ENCODE peak calls at places on chromosomes 6 and 20, in four cellular contexts. B is heart left ventricle, T is GM12878, A is lower lobe of right lung. L is an unnamed sample.

GRCh38 chr6:113671440-113671839 is 185.7 kb upstream of the MARCKS start:
- ATAC-seq in B (no peak), T (no peak), A (no peak), L (no peak)

GRCh38 chr6:26215200-26216014 is 128.2 kb downstream of the HFE start:
- ATAC-seq in B (no peak), T (peak), A (no peak), L (no peak)

GRCh38 chr6:29828471-29828797 is 809 bp downstream of the HLA-G start:
- ATAC-seq in B (no peak), T (no peak), A (peak), L (no peak)

GRCh38 chr6:98498891-98499290 is 335.5 kb upstream of the POU3F2 start:
- ATAC-seq in B (no peak), T (peak), A (no peak), L (no peak)

GRCh38 chr6:169556758-169557505 is 144.9 kb downstream of the WDR27 start:
- ATAC-seq in B (no peak), T (peak), A (peak), L (no peak)

GRCh38 chr20:16864069-16864468 is 115.9 kb downstream of the OTOR start:
- ATAC-seq in B (no peak), T (peak), A (peak), L (peak)

GRCh38 chr20:7195704-7196103 is 428.2 kb downstream of the BMP2 start:
- ATAC-seq in B (peak), T (no peak), A (no peak), L (no peak)

GRCh38 chr20:24529032-24529431 is 59.6 kb downstream of the SYNDIG1 start:
- ATAC-seq in B (no peak), T (no peak), A (no peak), L (no peak)

GRCh38 chr6:68008445-68008844 is 626.6 kb upstream of the ADGRB3 start:
- ATAC-seq in B (no peak), T (peak), A (no peak), L (no peak)

GRCh38 chr6:110537208-110538123 is 61.1 kb upstream of the SLC22A16 start:
- ATAC-seq in B (peak), T (peak), A (peak), L (peak)

GRCh38 chr6:75268988-75269354 is 15.6 kb downstream of the TMEM30A start:
- ATAC-seq in B (no peak), T (peak), A (no peak), L (no peak)

GRCh38 chr20:13692802-13693736 is 54.3 kb upstream of the TASP1 start:
- ATAC-seq in B (no peak), T (no peak), A (no peak), L (no peak)

GRCh38 chr20:41287327-41287726 is 30.2 kb downstream of the ZHX3 start:
- ATAC-seq in B (no peak), T (no peak), A (no peak), L (peak)

GRCh38 chr20:22795897-22796296 is 211.5 kb upstream of the FOXA2 start:
- ATAC-seq in B (peak), T (no peak), A (no peak), L (peak)

GRCh38 chr6:108643184-108643583 is 82.5 kb downstream of the FOXO3 start:
- ATAC-seq in B (no peak), T (no peak), A (peak), L (no peak)

GRCh38 chr6:107728564-107728897 is 95.6 kb downstream of the SCML4 start:
- ATAC-seq in B (no peak), T (no peak), A (no peak), L (no peak)

GRCh38 chr20:3839328-3839727 is 7.3 kb upstream of the MAVS start:
- ATAC-seq in B (peak), T (no peak), A (peak), L (no peak)

GRCh38 chr20:41443667-41444066 is 77.0 kb upstream of the EMILIN3 start:
- ATAC-seq in B (no peak), T (peak), A (no peak), L (no peak)

GRCh38 chr6:161186173-161186769 is 87.6 kb downstream of the AGPAT4 start:
- ATAC-seq in B (peak), T (no peak), A (peak), L (peak)

GRCh38 chr6:141688916-141689315 is 443.8 kb upstream of the GJE1 start:
- ATAC-seq in B (no peak), T (peak), A (no peak), L (no peak)

GRCh38 chr6:80540700-80541099 is 434.2 kb downstream of the BCKDHB start:
- ATAC-seq in B (no peak), T (no peak), A (no peak), L (no peak)

GRCh38 chr20:41004561-41005360 is 23.9 kb upstream of the TOP1 start:
- ATAC-seq in B (peak), T (no peak), A (no peak), L (no peak)

GRCh38 chr6:148780918-148781436 is 34.1 kb downstream of the UST start:
- ATAC-seq in B (no peak), T (peak), A (no peak), L (no peak)

GRCh38 chr20:60677819-60678218 is 574.2 kb upstream of the CDH4 start:
- ATAC-seq in B (no peak), T (no peak), A (no peak), L (no peak)

GRCh38 chr20:59385461-59385860 is 85.0 kb downstream of the EDN3 start:
- ATAC-seq in B (no peak), T (no peak), A (no peak), L (no peak)

GRCh38 chr6:44041461-44042260 is 85.6 kb downstream of the MRPL14 start:
- ATAC-seq in B (no peak), T (no peak), A (no peak), L (peak)

GRCh38 chr20:22568872-22569344 is 15.5 kb downstream of the FOXA2 start:
- ATAC-seq in B (no peak), T (no peak), A (peak), L (no peak)

GRCh38 chr6:34705241-34705640 is 8.7 kb upstream of the ILRUN start:
- ATAC-seq in B (no peak), T (no peak), A (no peak), L (no peak)

GRCh38 chr6:43361269-43361668 is 8.2 kb downstream of the ZNF318 start:
- ATAC-seq in B (no peak), T (peak), A (no peak), L (no peak)

GRCh38 chr6:96450082-96450759 is 71.4 kb upstream of the UFL1 start:
- ATAC-seq in B (peak), T (no peak), A (peak), L (no peak)

GRCh38 chr6:5606546-5606945 is 345.2 kb downstream of the FARS2 start:
- ATAC-seq in B (no peak), T (no peak), A (no peak), L (no peak)

GRCh38 chr6:139520321-139520768 is 145.9 kb upstream of the CITED2 start:
- ATAC-seq in B (no peak), T (no peak), A (no peak), L (no peak)

GRCh38 chr20:56631318-56631989 is 2.3 kb downstream of the TFAP2C start:
- ATAC-seq in B (no peak), T (no peak), A (no peak), L (no peak)

GRCh38 chr20:56631990-56632327 is 2.9 kb downstream of the TFAP2C start:
- ATAC-seq in B (no peak), T (no peak), A (no peak), L (no peak)

GRCh38 chr20:56629464-56630085 is 469 bp downstream of the TFAP2C start:
- ATAC-seq in B (peak), T (no peak), A (no peak), L (no peak)

GRCh38 chr20:56630086-56630493 is 984 bp downstream of the TFAP2C start:
- ATAC-seq in B (no peak), T (peak), A (peak), L (peak)

GRCh38 chr20:56630506-56631317 is 1.6 kb downstream of the TFAP2C start:
- ATAC-seq in B (no peak), T (no peak), A (peak), L (no peak)
- H3K4me3 ChIP-seq in B (peak), T (no peak), A (peak), L (peak)

DNA sequence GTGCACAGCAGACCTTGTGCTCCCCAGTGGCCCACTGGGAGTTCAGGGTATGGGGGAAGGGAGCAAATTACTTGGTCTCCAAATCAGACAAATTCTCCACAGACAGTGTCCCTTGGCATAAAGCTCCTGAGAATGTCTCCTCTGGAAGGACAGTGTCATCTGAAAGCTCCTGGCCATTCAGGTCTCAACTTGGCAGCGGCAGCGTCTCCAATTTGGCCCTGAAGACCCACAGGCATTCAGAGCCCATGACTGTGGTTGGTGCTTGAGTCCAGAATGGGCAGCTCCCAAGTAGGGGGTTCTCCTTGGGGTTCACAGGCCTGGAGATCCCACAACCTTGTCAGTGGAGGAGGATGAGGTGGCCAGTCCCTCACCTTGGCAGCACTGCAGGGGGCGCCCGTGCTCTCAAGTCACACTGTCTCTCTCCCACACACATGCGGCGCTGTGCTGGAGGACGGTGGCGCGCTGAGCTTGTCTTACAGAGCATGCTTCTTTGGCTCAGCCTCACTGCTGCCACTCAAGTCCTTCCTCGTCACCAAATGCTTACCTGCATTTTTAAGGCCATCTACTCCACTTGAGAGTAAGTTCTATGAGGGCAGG is 20.7 kb downstream of the DYNLRB1 start:
- ATAC-seq in B (peak), T (peak), A (peak), L (no peak)
- TF ChIP-seq CTCF in B (peak), T (peak), A (peak), L (peak)

DNA sequence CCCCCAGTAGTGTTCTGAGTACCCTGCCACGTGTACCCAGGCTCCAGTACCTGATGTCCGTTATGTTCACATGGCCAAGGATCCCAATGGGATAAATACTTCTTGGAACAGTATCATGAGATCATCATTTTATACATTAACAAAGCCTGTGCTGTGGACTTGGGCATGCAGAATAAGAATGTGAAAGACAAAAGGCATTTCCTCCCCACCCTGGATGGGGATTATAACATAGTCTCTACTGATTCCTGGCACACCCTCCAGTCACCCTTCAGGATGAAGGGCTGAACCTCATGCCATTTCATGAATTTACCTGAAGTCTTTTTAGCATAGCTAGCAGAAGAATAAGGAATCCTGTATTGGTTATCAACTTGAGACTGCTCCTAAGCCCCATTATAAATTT is 2.8 kb downstream of the TNFRSF21 start:
- ATAC-seq in B (no peak), T (no peak), A (no peak), L (no peak)
- H3K4me3 ChIP-seq in B (no peak), T (no peak), A (no peak), L (no peak)

DNA sequence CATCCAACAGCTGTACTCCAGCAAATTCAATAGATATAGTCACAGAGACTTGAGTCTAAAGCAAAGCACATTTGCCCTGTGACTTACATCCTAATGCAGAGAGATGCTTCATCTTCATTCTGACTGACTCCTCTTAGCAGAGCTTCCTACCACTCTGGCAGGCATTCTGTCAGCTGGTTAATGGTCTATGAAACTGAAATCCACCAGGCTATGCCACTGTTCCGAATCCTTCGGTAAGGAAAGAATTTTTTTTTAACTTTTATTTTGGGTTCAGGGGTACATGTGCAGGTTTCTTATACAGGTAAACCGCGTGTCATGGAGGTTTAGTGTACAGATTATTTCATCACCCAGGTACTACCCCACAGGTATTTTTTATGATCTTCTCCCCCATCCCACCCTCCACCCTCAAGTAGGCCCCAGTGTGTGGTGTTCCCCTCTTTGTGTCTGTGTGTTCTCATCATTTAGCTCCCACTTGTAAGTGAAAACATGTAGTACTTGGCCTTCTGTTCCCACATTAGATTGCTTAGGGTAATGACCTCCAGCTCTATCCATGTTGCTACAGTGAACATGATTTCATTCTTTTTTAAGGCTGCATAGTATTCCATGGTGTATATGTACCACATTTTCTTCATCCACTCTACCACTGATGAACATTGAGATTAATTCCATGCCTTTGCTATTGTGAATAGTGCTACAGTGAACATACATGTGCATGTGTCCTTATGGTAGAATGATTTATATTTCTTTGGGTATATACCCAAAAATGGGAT is 195.8 kb downstream of the ZDHHC14 start:
- ATAC-seq in B (no peak), T (no peak), A (no peak), L (no peak)
- TF ChIP-seq CTCF in B (no peak), T (no peak), A (no peak), L (no peak)

GRCh38 chr6:17556014-17556413 is 44.1 kb upstream of the FAM8A1 start:
- ATAC-seq in B (no peak), T (no peak), A (no peak), L (no peak)
- H3K4me3 ChIP-seq in B (no peak), T (no peak), A (no peak), L (no peak)

GRCh38 chr20:48782901-48783308 is 44.9 kb downstream of the PREX1 start:
- ATAC-seq in B (no peak), T (peak), A (no peak), L (no peak)
- TF ChIP-seq CTCF in B (no peak), T (no peak), A (no peak), L (no peak)

DNA sequence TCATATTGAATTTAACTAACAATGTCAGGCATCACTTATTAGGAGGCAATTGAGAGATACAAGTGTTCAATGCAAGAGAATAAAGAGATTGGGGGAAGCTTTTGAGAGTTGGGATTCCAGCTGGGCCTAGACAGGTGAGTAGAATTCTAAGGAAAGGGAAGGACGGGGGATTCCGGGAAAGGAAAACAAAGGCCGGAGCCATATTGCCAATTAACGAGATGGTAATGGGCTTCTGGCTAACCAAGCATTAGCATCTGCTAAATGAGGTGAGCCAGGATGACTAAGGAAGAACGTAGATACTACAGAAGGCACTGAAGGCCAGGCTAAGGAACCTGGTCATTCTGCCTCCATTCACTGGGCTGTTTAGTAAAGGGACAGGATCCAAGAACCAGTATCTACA is 10.5 kb downstream of the FYN start:
- ATAC-seq in B (no peak), T (no peak), A (no peak), L (no peak)
- H3K4me3 ChIP-seq in B (no peak), T (no peak), A (no peak), L (no peak)